ENCODE peak calls at places on chromosomes 11 and 22, in six cellular contexts. I, Z, R, B, C and O are unnamed samples.

GRCh38 chr11:121895919-121896318 is 220.1 kb downstream of the BLID start:
- DNase-seq in Z (no peak), C (no peak), B (no peak), I (no peak), R (no peak), O (no peak)

GRCh38 chr11:126317681-126318641 is 14.1 kb downstream of the DCPS start:
- DNase-seq in C (no peak), R (peak), I (peak), Z (no peak), B (peak), O (no peak)

GRCh38 chr11:23021287-23021863 is 161.1 kb upstream of the CCDC179 start:
- DNase-seq in Z (no peak), B (no peak), I (no peak), R (peak), C (no peak), O (no peak)

GRCh38 chr11:33877029-33877428 is 14.8 kb downstream of the LMO2 start:
- DNase-seq in B (no peak), C (no peak), R (no peak), Z (no peak), I (no peak), O (no peak)

GRCh38 chr11:131584694-131585592 is 214.5 kb downstream of the NTM start:
- DNase-seq in B (no peak), I (no peak), Z (no peak), C (no peak), R (no peak), O (no peak)

GRCh38 chr22:43002198-43002577 is 12.8 kb downstream of the PACSIN2 start:
- DNase-seq in R (peak), B (no peak), Z (no peak), I (no peak), C (no peak), O (no peak)

GRCh38 chr11:59173964-59174663 is 2.2 kb downstream of the DTX4 start:
- DNase-seq in Z (peak), B (peak), R (no peak), I (peak), C (no peak), O (no peak)

GRCh38 chr11:45537617-45538016 is 127.8 kb downstream of the CHST1 start:
- DNase-seq in Z (no peak), B (no peak), R (peak), I (no peak), C (no peak), O (no peak)

GRCh38 chr22:36629320-36629719 is 74.2 kb downstream of the CACNG2 start:
- DNase-seq in I (no peak), B (no peak), R (no peak), Z (no peak), C (no peak), O (no peak)

GRCh38 chr11:10457901-10458300 is 2.8 kb downstream of the AMPD3 start:
- DNase-seq in R (no peak), C (no peak), B (no peak), I (no peak), Z (no peak), O (no peak)

GRCh38 chr11:74319139-74319538 is 7.7 kb upstream of the P4HA3 start:
- DNase-seq in I (no peak), C (no peak), B (no peak), R (peak), Z (no peak), O (no peak)

GRCh38 chr22:44371741-44372525 is 59.2 kb upstream of the SHISAL1 start:
- DNase-seq in I (peak), C (no peak), R (no peak), B (no peak), Z (no peak), O (peak)

GRCh38 chr11:35313066-35313765 is 106.1 kb downstream of the SLC1A2 start:
- DNase-seq in R (no peak), I (no peak), B (no peak), C (no peak), Z (no peak), O (no peak)

GRCh38 chr22:47836957-47837356 is 1074.5 kb downstream of the TBC1D22A start:
- DNase-seq in R (no peak), Z (no peak), C (no peak), I (no peak), B (no peak), O (no peak)

GRCh38 chr11:35963911-35964310 is 20.0 kb downstream of the LDLRAD3 start:
- DNase-seq in I (no peak), Z (no peak), B (no peak), R (no peak), C (no peak), O (no peak)

GRCh38 chr11:59283825-59284772 is 71.4 kb upstream of the MPEG1 start:
- DNase-seq in R (peak), I (no peak), B (peak), Z (no peak), C (peak), O (no peak)

GRCh38 chr22:36343070-36343719 is 44.6 kb downstream of the MYH9 start:
- DNase-seq in R (no peak), Z (no peak), B (no peak), I (no peak), C (no peak), O (no peak)

GRCh38 chr11:76266269-76266668 is 60.0 kb upstream of the WNT11 start:
- DNase-seq in I (no peak), R (peak), C (no peak), Z (no peak), B (no peak), O (no peak)

GRCh38 chr11:34542085-34542484 is 28.5 kb upstream of the ELF5 start:
- DNase-seq in I (no peak), B (no peak), C (no peak), R (no peak), Z (no peak), O (no peak)

GRCh38 chr11:111922803-111923202 is 4.1 kb downstream of the C11orf52 start:
- DNase-seq in Z (peak), C (no peak), B (peak), I (no peak), R (peak), O (no peak)

GRCh38 chr11:88484873-88485621 is 147.5 kb upstream of the CTSC start:
- DNase-seq in B (no peak), I (peak), C (no peak), R (peak), Z (no peak), O (no peak)

GRCh38 chr11:117970400-117971024 is 15.7 kb upstream of the IL10RA start:
- DNase-seq in C (no peak), Z (no peak), I (no peak), R (no peak), B (peak), O (no peak)

GRCh38 chr11:115198301-115198700 is 305.9 kb downstream of the CADM1 start:
- DNase-seq in B (no peak), C (no peak), Z (no peak), I (no peak), R (peak), O (no peak)

GRCh38 chr11:57459112-57460016 is 964 bp upstream of the RTN4RL2 start:
- DNase-seq in I (no peak), C (peak), B (no peak), R (no peak), Z (no peak), O (no peak)

GRCh38 chr11:17760102-17761029 is 25.8 kb downstream of the KCNC1 start:
- DNase-seq in Z (peak), I (no peak), C (no peak), R (peak), B (no peak), O (no peak)

GRCh38 chr11:103257360-103257759 is 148.1 kb downstream of the DYNC2H1 start:
- DNase-seq in B (no peak), I (no peak), C (no peak), R (peak), Z (no peak), O (no peak)

GRCh38 chr11:38952698-38953097 is 2354.7 kb upstream of the RAG2 start:
- DNase-seq in C (no peak), B (no peak), R (no peak), I (no peak), Z (no peak), O (no peak)

GRCh38 chr11:75142714-75143419 is 8.0 kb upstream of the SLCO2B1 start:
- DNase-seq in C (peak), R (peak), I (peak), Z (no peak), B (peak), O (no peak)

GRCh38 chr11:45146072-45147016 is at the start of gene PRDM11:
- DNase-seq in B (peak), I (peak), R (peak), C (peak), Z (peak), O (no peak)

GRCh38 chr11:48012051-48012391 is 31.7 kb downstream of the PTPRJ start:
- DNase-seq in R (no peak), B (no peak), Z (no peak), C (no peak), I (no peak), O (peak)

GRCh38 chr11:106471273-106471672 is 393.8 kb downstream of the AASDHPPT start:
- DNase-seq in Z (no peak), B (no peak), I (no peak), C (no peak), R (peak), O (no peak)

GRCh38 chr11:104163100-104164027 is 583 bp downstream of the PDGFD start:
- DNase-seq in I (no peak), R (peak), Z (peak), C (no peak), B (no peak), O (no peak)

GRCh38 chr11:94169930-94170329 is 41.3 kb downstream of the PANX1 start:
- DNase-seq in I (no peak), C (no peak), R (no peak), Z (no peak), B (no peak), O (no peak)

GRCh38 chr11:69826773-69827172 is 7.6 kb upstream of the FGF3 start:
- DNase-seq in R (no peak), Z (no peak), B (no peak), C (no peak), I (no peak), O (peak)

GRCh38 chr11:128048121-128048520 is 539.2 kb downstream of the ETS1 start:
- DNase-seq in B (no peak), I (no peak), Z (no peak), R (no peak), C (no peak), O (no peak)

GRCh38 chr22:39179841-39180335 is 27.4 kb upstream of the CBX7 start:
- DNase-seq in B (no peak), C (no peak), I (no peak), Z (no peak), R (no peak), O (peak)

GRCh38 chr22:39174498-39175120 is 22.1 kb upstream of the CBX7 start:
- DNase-seq in B (peak), Z (peak), R (peak), C (peak), I (peak), O (peak)

GRCh38 chr11:66996609-66997273 is 21.6 kb downstream of the C11orf86 start:
- DNase-seq in R (peak), C (no peak), B (no peak), Z (no peak), I (no peak), O (no peak)

GRCh38 chr11:17798716-17799115 is 64.1 kb downstream of the KCNC1 start:
- DNase-seq in R (no peak), C (no peak), Z (no peak), B (no peak), I (no peak), O (no peak)

GRCh38 chr22:25366408-25366807 is 147.0 kb downstream of the CRYBB2 start:
- DNase-seq in B (no peak), I (peak), C (no peak), R (no peak), Z (no peak), O (peak)
- TF ChIP-seq CTCF in B (no peak), I (no peak), C (no peak), R (no peak), Z (no peak), O (no peak)

GRCh38 chr11:975824-976223 is 50.2 kb downstream of the AP2A2 start:
- DNase-seq in Z (no peak), I (no peak), B (no peak), R (peak), C (no peak), O (no peak)
- TF ChIP-seq CTCF in Z (no peak), I (no peak), B (no peak), R (peak), C (no peak), O (peak)

GRCh38 chr11:113162590-113162961 is 151.8 kb upstream of the TTC12 start:
- DNase-seq in B (no peak), Z (no peak), C (no peak), R (peak), I (no peak), O (no peak)
- TF ChIP-seq CTCF in B (no peak), Z (no peak), C (no peak), R (peak), I (no peak), O (no peak)

DNA sequence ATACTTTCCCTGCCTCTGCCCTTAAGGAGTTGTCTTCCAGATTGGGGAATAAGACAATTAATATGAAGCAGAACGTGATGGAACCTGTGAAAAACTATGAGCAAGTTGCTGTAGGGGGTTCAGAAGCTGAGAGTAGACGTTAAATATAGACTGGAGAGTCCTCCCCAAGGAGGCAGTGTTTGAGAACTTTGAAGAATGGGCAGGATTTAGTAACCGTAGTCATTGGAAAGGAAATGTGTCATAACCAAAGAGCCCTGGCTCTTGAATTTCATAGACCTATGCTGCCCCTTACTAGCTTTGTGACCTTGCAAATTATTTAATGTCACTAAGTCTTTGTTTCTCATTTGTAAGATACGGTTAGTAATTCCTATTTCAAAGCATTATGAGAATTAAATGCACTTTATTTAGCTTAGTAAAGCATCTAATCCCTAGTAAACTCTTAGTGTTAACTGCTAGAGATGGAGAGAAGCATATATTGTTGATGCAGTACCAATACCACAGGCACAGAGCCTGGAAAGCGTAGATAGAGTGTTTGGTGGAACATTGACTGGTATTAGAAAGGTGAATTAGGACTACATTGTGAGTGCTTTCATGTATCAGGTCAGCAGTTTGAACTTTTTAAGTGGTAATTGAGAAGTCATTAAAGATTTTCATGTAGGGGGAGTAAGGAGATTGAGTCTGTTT is 54.1 kb downstream of the MCAM start:
- DNase-seq in R (peak), Z (no peak), B (no peak), I (no peak), C (no peak), O (no peak)
- TF ChIP-seq CTCF in R (peak), Z (no peak), B (no peak), I (no peak), C (no peak), O (peak)

GRCh38 chr11:27528711-27529110 is 22.1 kb upstream of the LIN7C start:
- DNase-seq in Z (no peak), B (no peak), I (no peak), R (no peak), C (no peak), O (no peak)
- TF ChIP-seq CTCF in Z (no peak), B (no peak), I (no peak), R (no peak), C (no peak), O (peak)

DNA sequence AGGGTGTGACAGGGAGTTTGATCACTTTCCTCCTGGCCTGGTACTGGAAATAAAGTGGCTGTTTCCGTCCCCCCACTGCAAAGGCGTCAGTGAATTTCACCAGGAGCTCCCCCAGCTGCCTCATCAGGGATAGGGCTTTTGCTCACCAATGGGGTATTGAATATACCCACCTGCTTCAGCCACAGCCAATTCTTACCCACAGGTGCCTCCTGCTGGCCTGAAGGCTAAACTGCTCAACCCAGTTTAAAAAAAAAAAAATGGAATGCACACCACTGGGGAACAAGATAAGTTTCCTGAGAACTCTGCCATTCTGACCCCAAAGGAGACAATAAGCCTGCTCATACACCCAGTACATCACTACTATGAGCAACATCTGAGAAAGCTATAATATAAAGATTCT is 65.3 kb upstream of the MS4A8 start:
- DNase-seq in B (no peak), R (peak), I (no peak), Z (no peak), C (no peak), O (no peak)
- TF ChIP-seq CTCF in B (no peak), R (peak), I (no peak), Z (no peak), C (no peak), O (peak)

DNA sequence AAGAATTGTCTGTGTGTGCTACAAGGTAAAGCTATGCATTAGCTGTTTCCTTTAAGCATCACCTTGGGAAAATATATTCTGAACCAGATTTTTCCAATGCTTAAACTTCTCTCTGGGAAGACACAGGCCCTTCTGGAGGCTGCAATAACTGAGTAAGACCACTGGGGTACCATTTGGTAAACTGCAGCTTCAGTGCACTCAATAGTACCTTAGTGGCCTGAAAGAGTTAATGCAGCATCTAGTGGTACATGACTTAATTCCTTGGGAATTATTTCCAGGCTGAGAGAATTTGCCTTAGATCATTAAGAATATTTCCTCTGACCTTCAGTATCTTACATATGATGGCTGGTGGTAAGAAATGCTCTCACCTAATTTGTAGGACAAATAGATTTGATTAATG is 727.4 kb downstream of the DLG2 start:
- DNase-seq in R (peak), Z (no peak), C (no peak), B (no peak), I (no peak), O (no peak)
- TF ChIP-seq CTCF in R (peak), Z (no peak), C (no peak), B (no peak), I (no peak), O (peak)

GRCh38 chr11:101003468-101003867 is 126.1 kb downstream of the PGR start:
- DNase-seq in I (no peak), B (no peak), Z (no peak), R (no peak), C (no peak), O (no peak)
- TF ChIP-seq CTCF in I (no peak), B (no peak), Z (no peak), R (peak), C (no peak), O (peak)

DNA sequence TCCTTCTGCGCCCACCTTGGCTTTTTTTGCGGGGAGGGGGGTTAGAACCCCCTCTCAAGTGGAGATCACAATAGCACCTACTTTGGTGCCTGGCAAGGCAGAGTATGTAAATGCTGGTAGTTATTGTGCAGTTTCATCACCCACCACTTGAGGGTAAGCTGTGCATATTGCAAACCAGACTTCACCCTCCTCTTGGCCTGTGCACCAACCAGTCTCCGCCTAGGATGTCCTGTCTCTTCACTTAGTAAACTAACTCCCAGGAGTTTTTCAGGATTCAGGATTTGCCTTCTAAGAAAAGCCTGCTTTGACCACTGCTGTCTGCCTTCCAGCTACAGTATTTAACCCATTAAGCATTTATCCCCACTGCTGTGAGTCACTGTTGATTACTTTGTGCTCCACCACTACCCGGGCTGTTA is 2.0 kb upstream of the UBXN1 start:
- DNase-seq in B (peak), R (peak), C (peak), I (no peak), Z (peak), O (no peak)
- TF ChIP-seq CTCF in B (peak), R (peak), C (peak), I (peak), Z (peak), O (peak)

GRCh38 chr11:80241766-80242165 is 800.9 kb upstream of the TENM4 start:
- DNase-seq in R (peak), Z (no peak), C (no peak), I (no peak), B (no peak), O (no peak)
- TF ChIP-seq CTCF in R (no peak), Z (no peak), C (no peak), I (no peak), B (no peak), O (no peak)